ENCODE peak calls at places on chromosomes 5 and 9, in eight cellular contexts. W is A673, D is stomach, G is IMR-90, F is choroid plexus epithelial cell, R is PC-9, X is WTC11, A is GM06990. Y is an unnamed sample.

GRCh38 chr9:37390759-37391158 is 31.7 kb upstream of the GRHPR start:
- DNase-seq in W (no peak), D (peak), G (no peak), F (peak), R (no peak), X (peak), A (peak), Y (peak)

GRCh38 chr5:96338624-96339023 is 94.4 kb downstream of the PCSK1 start:
- DNase-seq in W (no peak), D (peak), G (no peak), F (peak), R (no peak), X (no peak), A (no peak), Y (no peak)

GRCh38 chr5:107809201-107810034 is 138.7 kb upstream of the EFNA5 start:
- DNase-seq in W (no peak), D (no peak), G (peak), F (peak), R (no peak), X (no peak), A (no peak), Y (no peak)

GRCh38 chr9:107060026-107060425 is 197.1 kb downstream of the ZNF462 start:
- DNase-seq in W (no peak), D (no peak), G (no peak), F (no peak), R (no peak), X (no peak), A (no peak), Y (no peak)

GRCh38 chr5:18605186-18605585 is 970.9 kb downstream of the TAF11L14 start:
- DNase-seq in W (no peak), D (no peak), G (no peak), F (no peak), R (no peak), X (no peak), A (no peak), Y (no peak)

GRCh38 chr9:69178583-69179011 is 4.5 kb downstream of the TJP2 start:
- DNase-seq in W (no peak), D (no peak), G (peak), F (peak), R (peak), X (no peak), A (no peak), Y (no peak)

GRCh38 chr5:12071455-12071854 is 167.2 kb upstream of the CTNND2 start:
- DNase-seq in W (no peak), D (no peak), G (no peak), F (no peak), R (no peak), X (no peak), A (no peak), Y (no peak)

GRCh38 chr9:126307306-126308061 is 19.1 kb upstream of the MVB12B start:
- DNase-seq in W (no peak), D (no peak), G (no peak), F (no peak), R (no peak), X (no peak), A (no peak), Y (no peak)

GRCh38 chr9:79757906-79758669 is 186.3 kb downstream of the TLE4 start:
- DNase-seq in W (peak), D (no peak), G (peak), F (peak), R (no peak), X (no peak), A (no peak), Y (no peak)

GRCh38 chr9:78971505-78971904 is 600.3 kb upstream of the TLE4 start:
- DNase-seq in W (no peak), D (no peak), G (no peak), F (no peak), R (no peak), X (no peak), A (no peak), Y (no peak)

GRCh38 chr9:121885345-121885901 is 207.7 kb downstream of the TTLL11 start:
- DNase-seq in W (no peak), D (no peak), G (peak), F (peak), R (no peak), X (no peak), A (no peak), Y (no peak)

GRCh38 chr9:137308102-137308619 is 6.1 kb upstream of the NRARP start:
- DNase-seq in W (no peak), D (no peak), G (no peak), F (no peak), R (no peak), X (no peak), A (peak), Y (no peak)

GRCh38 chr9:114861922-114862605 is 56.2 kb upstream of the TNFSF15 start:
- DNase-seq in W (no peak), D (no peak), G (no peak), F (no peak), R (no peak), X (no peak), A (no peak), Y (no peak)

GRCh38 chr9:129383005-129383414 is 204.9 kb upstream of the IER5L start:
- DNase-seq in W (no peak), D (peak), G (no peak), F (no peak), R (peak), X (no peak), A (no peak), Y (peak)

GRCh38 chr5:43840424-43841232 is 237.6 kb downstream of the NNT start:
- DNase-seq in W (peak), D (no peak), G (no peak), F (no peak), R (no peak), X (no peak), A (no peak), Y (no peak)

GRCh38 chr9:129321511-129322021 is 143.5 kb upstream of the IER5L start:
- DNase-seq in W (no peak), D (peak), G (no peak), F (no peak), R (no peak), X (peak), A (no peak), Y (no peak)

GRCh38 chr9:16247188-16247875 is 623.1 kb downstream of the BNC2 start:
- DNase-seq in W (no peak), D (no peak), G (peak), F (no peak), R (peak), X (no peak), A (no peak), Y (no peak)

GRCh38 chr9:3751125-3751758 is 225.4 kb upstream of the RFX3 start:
- DNase-seq in W (no peak), D (no peak), G (peak), F (peak), R (no peak), X (no peak), A (no peak), Y (no peak)

GRCh38 chr5:73312146-73312871 is 136.3 kb downstream of the FOXD1 start:
- DNase-seq in W (no peak), D (no peak), G (peak), F (peak), R (no peak), X (peak), A (no peak), Y (no peak)

GRCh38 chr5:143147382-143147781 is 256.1 kb downstream of the NR3C1 start:
- DNase-seq in W (no peak), D (no peak), G (no peak), F (no peak), R (no peak), X (no peak), A (no peak), Y (no peak)

GRCh38 chr5:118891252-118891651 is 97.1 kb downstream of the DTWD2 start:
- DNase-seq in W (peak), D (no peak), G (no peak), F (no peak), R (no peak), X (no peak), A (no peak), Y (no peak)

GRCh38 chr9:19804431-19804830 is 15.6 kb upstream of the SLC24A2 start:
- DNase-seq in W (no peak), D (no peak), G (no peak), F (no peak), R (no peak), X (no peak), A (no peak), Y (no peak)

GRCh38 chr5:126794157-126794828 is 17.4 kb downstream of the LMNB1 start:
- DNase-seq in W (no peak), D (no peak), G (no peak), F (no peak), R (no peak), X (no peak), A (no peak), Y (no peak)

GRCh38 chr5:138770291-138770690 is 17.1 kb downstream of the CTNNA1 start:
- DNase-seq in W (no peak), D (no peak), G (no peak), F (peak), R (no peak), X (no peak), A (no peak), Y (no peak)

GRCh38 chr5:157918811-157919742 is 60.1 kb upstream of the CLINT1 start:
- DNase-seq in W (peak), D (peak), G (no peak), F (peak), R (peak), X (no peak), A (peak), Y (no peak)

GRCh38 chr5:6598351-6598900 is 34.4 kb downstream of the NSUN2 start:
- DNase-seq in W (no peak), D (no peak), G (peak), F (no peak), R (no peak), X (no peak), A (no peak), Y (no peak)

GRCh38 chr9:33437898-33438297 is 9.5 kb downstream of the AQP3 start:
- DNase-seq in W (no peak), D (no peak), G (no peak), F (no peak), R (no peak), X (no peak), A (no peak), Y (no peak)

GRCh38 chr9:137975936-137976565 is 98.5 kb downstream of the CACNA1B start:
- DNase-seq in W (no peak), D (peak), G (no peak), F (no peak), R (no peak), X (no peak), A (no peak), Y (no peak)

GRCh38 chr5:153617190-153617589 is 126.7 kb downstream of the GRIA1 start:
- DNase-seq in W (no peak), D (no peak), G (peak), F (peak), R (no peak), X (no peak), A (no peak), Y (no peak)

GRCh38 chr5:150412319-150413175 is at the start of gene CD74:
- DNase-seq in W (no peak), D (peak), G (peak), F (peak), R (no peak), X (peak), A (peak), Y (peak)

GRCh38 chr9:115884846-115885245 is 268.7 kb upstream of the PAPPA start:
- DNase-seq in W (no peak), D (no peak), G (peak), F (no peak), R (no peak), X (no peak), A (no peak), Y (no peak)

GRCh38 chr9:115882911-115883310 is 270.7 kb upstream of the PAPPA start:
- DNase-seq in W (no peak), D (no peak), G (peak), F (peak), R (no peak), X (no peak), A (no peak), Y (no peak)

GRCh38 chr9:115880221-115880620 is 273.4 kb upstream of the PAPPA start:
- DNase-seq in W (peak), D (no peak), G (peak), F (no peak), R (no peak), X (no peak), A (no peak), Y (no peak)

GRCh38 chr9:115879451-115879850 is 274.1 kb upstream of the PAPPA start:
- DNase-seq in W (no peak), D (no peak), G (no peak), F (no peak), R (no peak), X (no peak), A (no peak), Y (no peak)

DNA sequence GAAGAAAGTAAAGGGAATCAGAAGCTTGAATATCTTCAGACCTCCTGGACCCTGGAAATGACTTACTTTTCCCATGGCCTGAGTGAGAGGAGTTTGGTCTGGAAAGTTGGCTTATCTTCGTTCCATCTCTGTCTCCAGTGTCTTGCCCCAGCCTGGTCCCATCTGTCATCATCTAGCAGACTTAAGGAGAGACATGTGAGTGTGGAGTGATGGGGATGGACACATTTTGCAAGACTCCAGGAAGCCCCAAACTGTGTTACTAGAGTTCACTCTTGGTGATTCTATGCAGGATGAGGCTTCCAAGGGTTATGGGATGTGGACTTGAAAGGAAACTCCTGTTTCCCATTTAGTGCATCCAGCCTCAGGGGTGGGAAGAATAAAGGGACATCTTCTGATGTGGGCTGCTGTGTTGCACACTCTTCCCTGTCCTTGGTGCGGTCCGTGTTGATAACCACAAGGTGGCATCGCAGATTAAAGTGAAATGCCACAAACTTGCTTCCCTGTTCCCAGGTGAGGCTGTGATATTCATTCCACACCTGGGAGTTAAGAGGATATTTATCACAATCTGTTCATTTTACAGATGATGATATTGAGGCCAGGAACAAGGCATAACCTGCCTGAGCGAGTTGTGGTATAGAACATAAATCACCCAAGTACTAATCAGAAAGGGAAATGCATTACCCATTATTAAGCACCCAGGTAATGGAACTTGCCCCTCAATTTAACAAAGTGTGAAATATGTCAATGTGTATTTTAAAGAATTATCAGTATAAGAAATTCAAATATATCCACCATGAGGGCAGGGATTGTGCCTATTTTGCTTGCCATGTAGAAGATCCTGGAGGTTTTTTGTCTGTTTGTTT is 269.9 kb upstream of the PAPPA start:
- DNase-seq in W (peak), D (peak), G (peak), F (peak), R (peak), X (peak), A (no peak), Y (peak)
- TF ChIP-seq CTCF in W (peak), D (no peak), G (peak), F (peak), R (peak), X (peak), A (peak), Y (peak)

DNA sequence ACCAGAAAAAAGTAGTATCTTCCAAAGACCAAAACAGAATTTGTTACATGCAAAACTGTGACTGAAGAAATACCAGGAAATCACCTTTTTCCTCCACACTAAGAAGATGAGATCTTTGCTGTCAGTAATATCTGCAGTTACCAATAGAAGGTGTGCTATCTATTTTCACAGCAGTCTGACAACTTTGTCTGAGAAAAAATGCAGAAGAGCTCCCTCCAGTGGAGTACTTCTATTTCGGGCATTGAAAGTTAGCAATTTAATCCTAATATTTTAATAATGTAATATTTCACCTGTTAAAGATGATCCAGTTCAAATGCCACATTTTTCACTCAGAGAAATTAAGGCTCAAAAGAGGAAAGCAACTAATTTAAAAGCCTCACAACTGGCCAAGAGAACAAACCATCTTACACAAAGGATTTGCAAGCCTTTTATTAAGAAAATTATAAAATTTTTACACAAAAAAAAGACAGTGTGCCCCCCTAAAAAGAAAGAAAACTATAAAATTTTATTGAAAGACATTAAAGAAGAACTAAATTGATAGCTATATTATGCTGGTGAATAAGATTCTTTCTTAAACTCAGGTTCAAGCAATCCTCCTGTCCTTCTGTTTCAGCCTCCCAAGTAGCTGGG is 50.6 kb downstream of the DEPDC1B start:
- DNase-seq in W (peak), D (no peak), G (peak), F (peak), R (no peak), X (no peak), A (peak), Y (no peak)
- TF ChIP-seq CTCF in W (peak), D (no peak), G (peak), F (peak), R (peak), X (no peak), A (peak), Y (peak)

GRCh38 chr5:9782806-9783560 is 152.8 kb upstream of the TAS2R1 start:
- DNase-seq in W (no peak), D (no peak), G (peak), F (peak), R (no peak), X (no peak), A (no peak), Y (no peak)
- TF ChIP-seq CTCF in W (no peak), D (no peak), G (no peak), F (no peak), R (no peak), X (no peak), A (no peak), Y (no peak)

GRCh38 chr5:80275347-80275746 is 19.5 kb upstream of the SERINC5 start:
- DNase-seq in W (peak), D (no peak), G (peak), F (peak), R (no peak), X (no peak), A (no peak), Y (no peak)
- TF ChIP-seq CTCF in W (peak), D (no peak), G (peak), F (peak), R (peak), X (no peak), A (peak), Y (peak)

DNA sequence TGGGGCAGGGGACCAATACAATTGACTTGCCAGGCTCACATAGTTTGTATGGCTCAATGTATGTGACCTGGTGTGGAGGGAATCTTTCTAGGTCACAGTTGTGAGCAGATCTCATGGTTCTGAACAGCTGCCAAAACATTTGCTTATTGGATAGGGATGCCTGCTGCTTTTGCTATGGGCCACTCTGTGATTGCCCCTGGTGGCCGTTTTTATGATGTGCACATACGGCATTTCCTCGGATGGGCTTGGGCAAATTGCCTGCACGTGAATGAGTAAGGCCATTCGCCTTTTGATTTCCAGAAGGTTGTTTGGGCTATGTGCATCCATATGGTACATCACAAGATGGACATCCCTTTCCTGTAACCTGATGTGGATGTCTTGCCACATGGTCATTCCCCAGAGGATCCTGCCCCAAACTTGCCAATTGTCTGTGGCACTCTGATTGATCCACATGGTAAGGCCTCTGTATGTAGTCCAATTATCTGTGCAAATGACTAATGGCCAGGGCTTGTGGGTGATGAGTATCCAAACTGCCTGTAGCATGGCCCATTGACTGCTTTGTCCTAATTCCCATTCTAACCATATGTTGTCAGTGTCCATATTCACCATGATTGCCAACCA is 10.7 kb upstream of the SLC22A4 start:
- DNase-seq in W (peak), D (peak), G (peak), F (peak), R (peak), X (peak), A (no peak), Y (no peak)
- TF ChIP-seq CTCF in W (peak), D (no peak), G (peak), F (peak), R (peak), X (peak), A (peak), Y (peak)

Y was measured in nephron progenitor cell.